ENCODE peak calls at places on chromosome 11, in six cellular contexts. A is globus pallidus; N is stimulated activated CD4-positive, alpha-beta T cell treated with anti-CD3 and anti-CD28 coated beads, Interleukin-2, amount 100 ng/mL, for 48 hours; Q is psoas muscle; O is NCI-H146; B is Right ventricle myocardium inferior. W is an unnamed sample.

GRCh38 chr11:75966546-75967287 is 151.7 kb downstream of the UVRAG start:
- DNase-seq in B (no peak), A (no peak), N (no peak), Q (no peak), O (no peak), W (no peak)

GRCh38 chr11:11742486-11742885 is 99.3 kb upstream of the USP47 start:
- DNase-seq in N (no peak), Q (no peak), A (no peak), O (no peak), B (no peak), W (no peak)

GRCh38 chr11:113363406-113363805 is 24.2 kb upstream of the ANKK1 start:
- DNase-seq in B (no peak), A (no peak), Q (no peak), N (no peak), O (no peak), W (no peak)

GRCh38 chr11:79088967-79089366 is 351.9 kb downstream of the TENM4 start:
- DNase-seq in A (no peak), N (no peak), B (no peak), O (no peak), Q (no peak), W (no peak)

GRCh38 chr11:67571443-67571842 is 12.2 kb upstream of the GSTP1 start:
- DNase-seq in N (no peak), Q (no peak), B (no peak), O (no peak), A (no peak), W (no peak)

GRCh38 chr11:126547161-126547560 is 191.7 kb downstream of the ST3GAL4 start:
- DNase-seq in O (no peak), Q (no peak), A (no peak), B (no peak), N (no peak), W (no peak)

GRCh38 chr11:74466916-74467885 is at the start of gene KCNE3:
- DNase-seq in Q (peak; percentile 57), B (peak; percentile 81), O (peak; percentile 23), N (no peak), A (no peak), W (peak; percentile 82)

GRCh38 chr11:114200351-114200750 is 95.8 kb upstream of the NNMT start:
- DNase-seq in N (no peak), A (no peak), Q (no peak), O (no peak), B (no peak), W (no peak)

GRCh38 chr11:59261150-59261549 is 48.4 kb upstream of the MPEG1 start:
- DNase-seq in A (no peak), B (no peak), N (no peak), Q (no peak), O (peak; percentile 96), W (no peak)

GRCh38 chr11:128726464-128727139 is 32.7 kb downstream of the FLI1 start:
- DNase-seq in N (no peak), Q (no peak), O (no peak), B (no peak), A (peak; percentile 42), W (peak; percentile 71)

W was measured in aorta.